ENCODE peak calls at places on chromosomes 4 and X, in nine cellular contexts. H is H1, U is lower leg skin, Y is IMR-90, E is erythroblast, Q is K562, X is A549, O is HCT116, N is uterus. T is an unnamed sample.

GRCh38 chr4:109131559-109131958 is 170.9 kb downstream of the COL25A1 start:
- DNase-seq in H (no peak), U (no peak), Y (no peak), E (no peak), Q (no peak), X (no peak), O (no peak), N (no peak), T (no peak)

GRCh38 chrX:31209005-31209612 is 137.3 kb upstream of the FTHL17 start:
- DNase-seq in H (no peak), U (no peak), Y (peak; percentile 38), E (no peak), Q (no peak), X (no peak), O (no peak), N (no peak), T (no peak)

GRCh38 chr4:107858158-107858742 is 33.5 kb downstream of the SGMS2 start:
- DNase-seq in H (no peak), U (no peak), Y (no peak), E (no peak), Q (no peak), X (no peak), O (no peak), N (no peak), T (no peak)

GRCh38 chr4:183356931-183357675 is 34.9 kb upstream of the CLDN24 start:
- DNase-seq in H (no peak), U (peak; percentile 83), Y (no peak), E (no peak), Q (no peak), X (no peak), O (no peak), N (no peak), T (no peak)

GRCh38 chr4:89289312-89289711 is 18.3 kb downstream of the GPRIN3 start:
- DNase-seq in H (no peak), U (no peak), Y (no peak), E (no peak), Q (no peak), X (no peak), O (no peak), N (no peak), T (no peak)

GRCh38 chrX:136768469-136769084 is 12.2 kb downstream of the ARHGEF6 start:
- DNase-seq in H (peak; percentile 15), U (peak; percentile 92), Y (peak; percentile 83), E (peak; percentile 82), Q (peak; percentile 58), X (no peak), O (peak; percentile 57), N (peak; percentile 59), T (no peak)

GRCh38 chrX:39150621-39151020 is 349.4 kb downstream of the MID1IP1 start:
- DNase-seq in H (no peak), U (no peak), Y (no peak), E (no peak), Q (no peak), X (no peak), O (no peak), N (no peak), T (no peak)

GRCh38 chr4:7355795-7356194 is 78.9 kb downstream of the PSAPL1 start:
- DNase-seq in H (no peak), U (no peak), Y (no peak), E (no peak), Q (no peak), X (no peak), O (no peak), N (no peak), T (no peak)

GRCh38 chr4:10239982-10240654 is 123.5 kb upstream of the WDR1 start:
- DNase-seq in H (no peak), U (no peak), Y (no peak), E (peak; percentile 94), Q (peak; percentile 76), X (no peak), O (no peak), N (no peak), T (no peak)

GRCh38 chrX:25853002-25853479 is 285.1 kb upstream of the MAGEB18 start:
- DNase-seq in H (no peak), U (no peak), Y (no peak), E (no peak), Q (no peak), X (no peak), O (no peak), N (no peak), T (no peak)

GRCh38 chr4:128571747-128572146 is 237.8 kb upstream of the JADE1 start:
- DNase-seq in H (no peak), U (no peak), Y (peak; percentile 96), E (no peak), Q (no peak), X (peak; percentile 94), O (peak; percentile 13), N (peak; percentile 67), T (no peak)

GRCh38 chr4:36255575-36255974 is 11.3 kb upstream of the ARAP2 start:
- DNase-seq in H (no peak), U (no peak), Y (no peak), E (no peak), Q (no peak), X (no peak), O (no peak), N (no peak), T (no peak)

GRCh38 chrX:41923925-41924693 is 755 bp upstream of the CASK start:
- DNase-seq in H (no peak), U (no peak), Y (peak; percentile 26), E (peak; percentile 19), Q (no peak), X (peak; percentile 68), O (peak; percentile 22), N (no peak), T (no peak)

DNA sequence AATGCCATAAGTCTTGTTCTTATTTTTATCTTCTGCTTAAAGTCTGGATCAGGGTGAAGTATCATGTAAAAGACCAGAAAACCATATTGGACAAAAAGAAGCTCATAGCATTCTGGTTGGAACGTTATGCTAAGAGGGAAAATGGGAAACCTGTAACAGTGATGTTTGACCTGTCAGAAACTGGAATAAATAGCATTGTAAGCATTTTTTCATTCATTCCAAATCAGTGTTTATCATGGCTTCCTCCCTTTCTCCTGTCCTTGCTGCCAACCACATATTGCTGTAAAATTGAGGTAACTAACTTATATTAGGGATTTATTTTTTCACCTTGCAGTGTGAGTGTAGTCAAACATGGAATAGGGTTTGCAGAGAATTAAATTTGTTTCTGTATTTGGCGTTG is 23.8 kb downstream of the MOSPD2 start:
- DNase-seq in H (no peak), U (no peak), Y (no peak), E (no peak), Q (no peak), X (no peak), O (no peak), N (no peak), T (no peak)
- TF ChIP-seq POLR2A in H (no peak), U (no peak), Y (no peak), E (no peak), Q (no peak), X (no peak), O (no peak), N (no peak), T (no peak)

DNA sequence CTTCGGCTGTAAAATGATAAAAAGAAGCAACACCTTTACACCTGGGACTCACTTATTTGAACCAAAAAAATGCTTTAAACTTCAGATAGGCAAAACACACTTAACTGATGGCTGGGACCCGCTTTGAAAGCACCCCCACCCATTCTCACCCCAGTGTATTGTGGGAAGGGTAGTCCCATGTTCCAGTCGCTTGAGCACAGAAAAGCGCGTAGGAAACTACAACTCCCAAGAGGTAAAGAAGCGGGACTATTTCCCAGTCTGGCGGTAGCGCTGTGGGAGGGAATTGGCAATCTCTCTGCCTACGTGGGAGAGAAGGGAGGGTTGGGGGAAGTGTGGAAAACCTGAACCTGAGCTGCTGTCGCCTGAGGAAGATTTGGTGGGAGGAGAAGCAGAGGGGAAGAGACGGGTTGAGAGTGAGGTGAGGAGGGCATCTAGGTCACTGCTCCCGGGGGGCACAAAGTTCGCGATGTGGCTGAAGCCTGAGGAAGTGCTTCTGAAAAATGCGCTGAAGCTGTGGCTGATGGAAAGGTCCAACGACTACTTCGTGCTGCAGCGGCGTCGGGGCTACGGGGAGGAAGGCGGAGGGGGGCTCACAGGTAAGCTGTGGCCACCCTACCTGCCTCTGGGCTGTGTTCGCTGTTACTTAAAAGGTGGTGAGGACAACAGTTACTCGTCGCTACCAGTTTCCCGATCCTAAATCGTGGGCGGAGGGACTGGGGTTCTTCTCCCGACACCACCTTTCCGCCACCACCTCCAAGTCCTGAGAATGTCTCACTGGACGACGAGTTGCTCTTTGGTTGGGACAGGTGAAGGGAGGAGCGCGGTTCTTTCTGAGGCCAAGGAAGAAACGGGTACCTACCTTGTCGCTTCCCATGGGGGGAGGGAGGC is at the start of gene TBC1D8B:
- DNase-seq in H (peak; percentile 39), U (peak; percentile 94), Y (peak; percentile 92), E (peak; percentile 74), Q (peak; percentile 16), X (peak; percentile 89), O (peak; percentile 86), N (peak; percentile 87), T (peak; percentile 6)
- TF ChIP-seq POLR2A in H (no peak), U (no peak), Y (peak; percentile 63), E (peak; percentile 35), Q (no peak), X (peak; percentile 44), O (no peak), N (peak; percentile 44), T (no peak)

GRCh38 chr4:123412700-123413512 is 16.3 kb downstream of the SPRY1 start:
- DNase-seq in H (no peak), U (no peak), Y (no peak), E (no peak), Q (no peak), X (no peak), O (no peak), N (peak; percentile 38), T (no peak)

GRCh38 chr4:123409301-123409700 is 12.7 kb downstream of the SPRY1 start:
- DNase-seq in H (no peak), U (no peak), Y (no peak), E (no peak), Q (no peak), X (no peak), O (no peak), N (no peak), T (no peak)

GRCh38 chr4:123408471-123409084 is 12.0 kb downstream of the SPRY1 start:
- DNase-seq in H (no peak), U (no peak), Y (no peak), E (no peak), Q (no peak), X (no peak), O (no peak), N (no peak), T (no peak)

GRCh38 chr4:123411514-123411913 is 14.9 kb downstream of the SPRY1 start:
- DNase-seq in H (no peak), U (no peak), Y (no peak), E (no peak), Q (no peak), X (no peak), O (no peak), N (no peak), T (no peak)

GRCh38 chr4:123411976-123412589 is 15.5 kb downstream of the SPRY1 start:
- DNase-seq in H (no peak), U (no peak), Y (no peak), E (no peak), Q (no peak), X (no peak), O (no peak), N (no peak), T (no peak)
- TF ChIP-seq POLR2A in H (no peak), U (no peak), Y (no peak), E (no peak), Q (no peak), X (no peak), O (no peak), N (no peak), T (no peak)

DNA sequence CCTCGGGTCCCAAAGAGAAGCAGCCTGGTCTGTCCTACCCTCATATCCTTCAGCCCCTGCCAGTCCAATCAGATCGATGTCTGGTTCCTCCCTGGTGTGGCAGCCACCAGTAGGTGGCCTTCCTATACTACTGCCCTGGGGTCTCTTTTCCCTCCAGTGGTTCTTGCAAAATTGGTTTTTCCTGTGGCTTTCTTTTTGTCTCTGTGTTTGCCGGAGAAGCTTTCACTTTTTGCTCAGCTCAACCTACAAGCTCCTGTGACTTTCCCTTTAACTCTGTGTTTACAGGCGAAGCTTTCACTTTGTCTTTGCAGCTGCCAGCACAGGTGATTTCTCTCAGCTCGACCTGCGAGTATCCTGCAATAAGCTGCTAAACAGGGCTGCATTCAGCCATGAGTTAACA is 46.8 kb downstream of the UGT2A3 start:
- DNase-seq in H (no peak), U (no peak), Y (no peak), E (peak; percentile 12), Q (no peak), X (no peak), O (no peak), N (no peak), T (no peak)
- TF ChIP-seq POLR2A in H (no peak), U (no peak), Y (no peak), E (no peak), Q (no peak), X (no peak), O (no peak), N (no peak), T (no peak)

T was measured in GM12892.